ENCODE peak calls at places on chromosome 2, in ten cellular contexts. V is ELF-1; W is stimulated activated CD4-positive, alpha-beta T cell treated with anti-CD3 and anti-CD28 coated beads, Interleukin-1b, Interleukin-23, amount 100 ng/mL, for 24 hours; A is NCI-H146; I is WERI-Rb-1; Y is heart left ventricle; B is nephron progenitor cell; R is H4; Z is hepatic stellate cell; O is activated T-helper 1 cell treated with Interleukin-2 at 50 U/mL for 16 hours. E is an unnamed sample.

GRCh38 chr2:170846318-170846717 is 29.6 kb downstream of the GAD1 start:
- DNase-seq in V (no peak), W (no peak), A (no peak), I (no peak), Y (no peak), B (no peak), R (no peak), Z (no peak), O (no peak), E (no peak)

GRCh38 chr2:127082974-127083373 is 24.0 kb downstream of the BIN1 start:
- DNase-seq in V (no peak), W (no peak), A (no peak), I (no peak), Y (no peak), B (no peak), R (no peak), Z (no peak), O (no peak), E (no peak)

GRCh38 chr2:37897511-37897910 is 27.6 kb upstream of the RMDN2 start:
- DNase-seq in V (no peak), W (no peak), A (no peak), I (no peak), Y (no peak), B (no peak), R (no peak), Z (no peak), O (no peak), E (no peak)

GRCh38 chr2:7795358-7796199 is 878.4 kb downstream of the RNF144A start:
- DNase-seq in V (no peak), W (no peak), A (no peak), I (no peak), Y (no peak), B (no peak), R (no peak), Z (no peak), O (no peak), E (no peak)

GRCh38 chr2:236273126-236273525 is 8.9 kb upstream of the ASB18 start:
- DNase-seq in V (no peak), W (no peak), A (no peak), I (no peak), Y (no peak), B (no peak), R (no peak), Z (no peak), O (no peak), E (no peak)

GRCh38 chr2:198400999-198401398 is 596.6 kb downstream of the PLCL1 start:
- DNase-seq in V (no peak), W (no peak), A (no peak), I (no peak), Y (no peak), B (no peak), R (no peak), Z (no peak), O (no peak), E (no peak)

GRCh38 chr2:172996387-172996961 is 79.2 kb upstream of the MAP3K20 start:
- DNase-seq in V (no peak), W (no peak), A (no peak), I (no peak), Y (no peak), B (no peak), R (no peak), Z (no peak), O (no peak), E (no peak)

GRCh38 chr2:219658447-219658846 is 31.0 kb downstream of the SLC4A3 start:
- DNase-seq in V (no peak), W (no peak), A (no peak), I (no peak), Y (no peak), B (no peak), R (no peak), Z (no peak), O (no peak), E (no peak)

GRCh38 chr2:4745056-4745455 is 947.1 kb upstream of the SOX11 start:
- DNase-seq in V (no peak), W (no peak), A (no peak), I (no peak), Y (no peak), B (no peak), R (no peak), Z (no peak), O (no peak), E (no peak)

GRCh38 chr2:219739061-219739460 is 111.6 kb downstream of the SLC4A3 start:
- DNase-seq in V (no peak), W (no peak), A (no peak), I (no peak), Y (no peak), B (no peak), R (peak), Z (no peak), O (no peak), E (no peak)

GRCh38 chr2:24843461-24843860 is 50.2 kb downstream of the CENPO start:
- DNase-seq in V (no peak), W (no peak), A (no peak), I (no peak), Y (no peak), B (no peak), R (no peak), Z (no peak), O (no peak), E (no peak)

GRCh38 chr2:19140463-19141208 is 217.8 kb downstream of the OSR1 start:
- DNase-seq in V (peak), W (no peak), A (no peak), I (no peak), Y (no peak), B (no peak), R (peak), Z (peak), O (no peak), E (peak)

GRCh38 chr2:96853321-96853720 is 4.5 kb downstream of the ANKRD39 start:
- DNase-seq in V (no peak), W (no peak), A (no peak), I (no peak), Y (no peak), B (no peak), R (no peak), Z (no peak), O (no peak), E (no peak)

GRCh38 chr2:9297156-9297555 is 90.5 kb downstream of the ASAP2 start:
- DNase-seq in V (no peak), W (no peak), A (no peak), I (no peak), Y (no peak), B (no peak), R (no peak), Z (peak), O (no peak), E (no peak)